ENCODE peak calls at places on chromosome 11, in seven cellular contexts. B, A, U, G, S, P and V are unnamed samples.

GRCh38 chr11:7575841-7576451 is 62.1 kb downstream of the PPFIBP2 start:
- DNase-seq in U (no peak), G (no peak), B (peak; percentile 26), S (no peak), A (no peak), P (no peak), V (no peak)

GRCh38 chr11:31699066-31699465 is 112.1 kb downstream of the PAX6 start:
- DNase-seq in U (no peak), B (no peak), S (no peak), G (no peak), P (no peak), A (no peak), V (no peak)

GRCh38 chr11:110621826-110622225 is 90.4 kb downstream of the ARHGAP20 start:
- DNase-seq in G (no peak), U (no peak), A (no peak), S (no peak), P (no peak), B (no peak), V (no peak)

GRCh38 chr11:103920449-103920848 is 116.0 kb upstream of the DDI1 start:
- DNase-seq in P (no peak), S (no peak), A (no peak), U (no peak), G (no peak), B (no peak), V (no peak)

GRCh38 chr11:133934599-133935550 is 21.9 kb downstream of the IGSF9B start:
- DNase-seq in U (no peak), S (peak; percentile 57), A (no peak), B (peak; percentile 38), P (no peak), G (peak; percentile 91), V (no peak)

GRCh38 chr11:35619030-35619753 is 932 bp downstream of the FJX1 start:
- DNase-seq in S (peak; percentile 25), B (no peak), P (peak; percentile 73), G (no peak), U (no peak), A (peak; percentile 27), V (peak; percentile 54)

GRCh38 chr11:84310261-84310660 is 1024.1 kb upstream of the CCDC90B start:
- DNase-seq in P (no peak), B (no peak), S (no peak), U (no peak), A (no peak), G (no peak), V (no peak)

GRCh38 chr11:35282226-35282882 is 137.0 kb downstream of the SLC1A2 start:
- DNase-seq in S (peak; percentile 3), P (no peak), G (no peak), U (no peak), B (no peak), A (no peak), V (no peak)

GRCh38 chr11:2094354-2095197 is 44.6 kb downstream of the IGF2 start:
- DNase-seq in U (no peak), B (no peak), G (no peak), A (no peak), P (no peak), S (no peak), V (no peak)

GRCh38 chr11:44980533-44981427 is 30.1 kb upstream of the TP53I11 start:
- DNase-seq in S (no peak), B (no peak), G (no peak), A (no peak), P (no peak), U (no peak), V (no peak)

GRCh38 chr11:114296190-114296978 is at the start of gene NNMT:
- DNase-seq in P (no peak), A (no peak), B (no peak), U (no peak), G (no peak), S (no peak), V (no peak)

GRCh38 chr11:32852142-32852541 is 22.4 kb downstream of the PRRG4 start:
- DNase-seq in S (no peak), U (no peak), P (no peak), G (no peak), A (no peak), B (no peak), V (no peak)

GRCh38 chr11:46916669-46917108 is 1.7 kb downstream of the LRP4 start:
- DNase-seq in S (peak; percentile 24), A (peak; percentile 77), G (no peak), P (peak; percentile 69), B (peak; percentile 55), U (no peak), V (peak; percentile 70)

GRCh38 chr11:14687456-14687855 is 43.9 kb downstream of the PDE3B start:
- DNase-seq in A (no peak), S (no peak), B (no peak), G (no peak), P (no peak), U (no peak), V (no peak)

GRCh38 chr11:45154276-45154675 is 7.8 kb downstream of the PRDM11 start:
- DNase-seq in A (no peak), P (peak; percentile 16), G (no peak), U (no peak), S (no peak), B (no peak), V (no peak)

GRCh38 chr11:75776546-75776945 is 8.0 kb downstream of the DGAT2 start:
- DNase-seq in B (no peak), P (no peak), A (no peak), S (no peak), U (no peak), G (no peak), V (no peak)
- TF ChIP-seq SP1 in B (no peak), P (no peak), A (no peak), S (no peak), U (no peak), G (no peak), V (no peak)

GRCh38 chr11:125945797-125946520 is at the start of gene VSIG10L2:
- DNase-seq in B (no peak), P (no peak), S (no peak), G (no peak), U (no peak), A (no peak), V (no peak)
- TF ChIP-seq SP1 in B (no peak), P (no peak), S (no peak), G (no peak), U (no peak), A (no peak), V (no peak)

GRCh38 chr11:94655291-94655690 is 88.1 kb downstream of the PIWIL4 start:
- DNase-seq in B (no peak), A (no peak), U (no peak), P (peak; percentile 34), S (no peak), G (no peak), V (no peak)

GRCh38 chr11:94654201-94654600 is 87.0 kb downstream of the PIWIL4 start:
- DNase-seq in S (no peak), U (no peak), G (no peak), A (no peak), P (peak; percentile 38), B (no peak), V (no peak)

GRCh38 chr11:94657629-94658028 is 90.5 kb downstream of the PIWIL4 start:
- DNase-seq in B (no peak), S (no peak), U (no peak), A (no peak), G (no peak), P (no peak), V (no peak)

GRCh38 chr11:94656968-94657367 is 89.8 kb downstream of the PIWIL4 start:
- DNase-seq in G (no peak), U (no peak), A (no peak), P (no peak), S (no peak), B (no peak), V (no peak)

DNA sequence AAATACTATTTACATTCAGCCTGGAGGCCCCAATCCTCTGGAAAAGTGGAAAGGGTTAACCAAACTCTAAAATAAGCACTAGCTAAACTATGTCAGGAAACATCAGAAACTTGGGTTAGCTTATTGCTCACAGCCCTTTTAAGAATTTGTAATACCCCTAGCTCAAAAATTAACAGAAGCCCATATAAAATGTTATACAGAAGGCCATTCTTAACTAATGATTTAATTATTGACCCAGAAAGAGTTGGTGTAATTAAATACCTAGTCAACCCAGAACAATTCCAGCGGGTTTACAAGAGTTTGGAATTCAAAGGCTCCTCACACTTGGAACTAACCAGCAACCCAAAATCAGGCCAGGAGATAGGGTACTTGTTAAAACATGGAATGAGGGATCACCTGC is 88.8 kb downstream of the PIWIL4 start:
- DNase-seq in A (no peak), G (no peak), U (no peak), S (no peak), P (no peak), B (no peak), V (no peak)
- TF ChIP-seq SP1 in A (no peak), G (no peak), U (no peak), S (no peak), P (no peak), B (no peak), V (no peak)

GRCh38 chr11:100719362-100719761 is 32.3 kb downstream of the ARHGAP42 start:
- DNase-seq in B (no peak), S (no peak), U (no peak), P (no peak), G (no peak), A (no peak), V (peak; percentile 52)

GRCh38 chr11:100712618-100713017 is 25.5 kb downstream of the ARHGAP42 start:
- DNase-seq in U (no peak), G (no peak), B (no peak), S (peak; percentile 30), P (no peak), A (no peak), V (no peak)

GRCh38 chr11:100711984-100712383 is 24.9 kb downstream of the ARHGAP42 start:
- DNase-seq in G (no peak), B (no peak), P (no peak), U (no peak), S (no peak), A (no peak), V (no peak)

GRCh38 chr11:100716848-100717247 is 29.8 kb downstream of the ARHGAP42 start:
- DNase-seq in B (no peak), P (no peak), S (no peak), U (no peak), A (no peak), G (no peak), V (no peak)

DNA sequence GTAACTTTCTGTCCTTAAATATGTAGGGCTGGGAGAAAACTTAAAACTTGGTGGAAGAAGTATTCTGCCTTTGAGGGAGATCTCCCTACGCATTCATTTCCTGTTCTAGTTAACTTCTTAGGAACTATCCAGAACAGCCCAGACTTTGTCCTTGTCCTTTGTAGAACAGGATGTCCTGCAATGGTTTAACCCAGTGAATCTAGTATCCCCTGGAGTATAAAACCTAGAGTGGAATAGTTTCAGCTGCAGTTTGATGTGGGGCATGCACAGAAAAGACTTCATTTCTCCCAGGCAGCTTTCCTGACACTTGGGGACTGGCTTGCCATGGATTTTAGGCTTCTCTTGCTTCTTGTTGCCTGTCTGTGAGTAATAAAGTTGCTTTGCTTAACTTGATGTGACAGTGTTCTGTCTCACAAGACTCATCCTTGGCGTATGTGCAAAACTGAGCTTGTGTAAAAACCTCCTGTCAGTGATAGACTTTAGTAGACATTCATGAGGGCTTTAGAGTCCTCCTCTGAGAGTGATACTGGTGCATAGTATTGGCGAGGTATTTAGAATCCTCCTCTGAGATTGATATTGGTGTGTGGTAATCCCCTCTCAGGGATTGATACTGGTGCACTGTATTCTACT is 28.2 kb downstream of the ARHGAP42 start:
- DNase-seq in B (no peak), S (no peak), P (no peak), A (no peak), G (no peak), U (no peak), V (no peak)
- TF ChIP-seq SP1 in B (no peak), S (no peak), P (no peak), A (no peak), G (no peak), U (no peak), V (no peak)